ENCODE peak calls at places on chromosome 5, in ten cellular contexts. B is GM23338, T is tibial artery, D is ovary, F is stomach, A is right cardiac atrium, E is heart left ventricle, V is adrenal gland, Z is uterus, J is endothelial cell of umbilical vein. M is an unnamed sample.

GRCh38 chr5:111582962-111583669 is 70.8 kb upstream of the STARD4 start:
- DNase-seq in E (no peak), V (no peak), B (no peak), D (no peak), A (no peak), T (no peak), F (no peak), J (no peak), Z (no peak), M (no peak)

GRCh38 chr5:74624501-74624900 is 16.0 kb downstream of the ENC1 start:
- DNase-seq in B (no peak), A (no peak), E (no peak), Z (no peak), D (no peak), J (no peak), T (no peak), V (no peak), F (no peak), M (no peak)

GRCh38 chr5:114649878-114650277 is 288.0 kb downstream of the KCNN2 start:
- DNase-seq in F (no peak), Z (no peak), D (no peak), A (no peak), E (no peak), T (no peak), V (no peak), J (no peak), B (no peak), M (no peak)

GRCh38 chr5:154571325-154572035 is 93.5 kb upstream of the HAND1 start:
- DNase-seq in T (no peak), F (no peak), J (no peak), D (no peak), E (no peak), A (no peak), Z (no peak), V (no peak), B (peak; percentile 24), M (no peak)

GRCh38 chr5:147509041-147509709 is 693 bp downstream of the DPYSL3 start:
- DNase-seq in D (peak; percentile 56), V (no peak), B (peak; percentile 62), T (peak; percentile 69), J (no peak), E (peak; percentile 42), Z (peak; percentile 39), F (no peak), A (peak; percentile 66), M (peak; percentile 14)

GRCh38 chr5:158384535-158385421 is 525.8 kb upstream of the CLINT1 start:
- DNase-seq in E (no peak), T (no peak), Z (no peak), D (no peak), V (no peak), B (no peak), F (no peak), J (peak; percentile 79), A (no peak), M (no peak)

GRCh38 chr5:79229357-79230174 is 6.4 kb upstream of the JMY start:
- DNase-seq in F (no peak), T (no peak), E (no peak), A (no peak), Z (no peak), B (no peak), V (no peak), J (no peak), D (no peak), M (no peak)

GRCh38 chr5:112960861-112961504 is 15.6 kb upstream of the DCP2 start:
- DNase-seq in D (no peak), B (no peak), F (no peak), A (no peak), V (no peak), E (no peak), Z (no peak), J (no peak), T (no peak), M (no peak)

GRCh38 chr5:119318256-119318914 is 37.4 kb upstream of the TNFAIP8 start:
- DNase-seq in T (no peak), Z (no peak), B (no peak), J (no peak), V (peak; percentile 43), D (no peak), E (no peak), F (no peak), A (no peak), M (no peak)

GRCh38 chr5:167999182-167999581 is 292.3 kb upstream of the WWC1 start:
- DNase-seq in E (no peak), J (no peak), B (no peak), Z (no peak), D (no peak), V (no peak), T (no peak), F (no peak), A (no peak), M (no peak)

GRCh38 chr5:71013575-71013974 is 11.6 kb downstream of the NAIP start:
- DNase-seq in D (no peak), T (no peak), F (no peak), Z (no peak), J (peak; percentile 0), A (peak; percentile 9), B (peak; percentile 66), V (no peak), E (no peak), M (no peak)

DNA sequence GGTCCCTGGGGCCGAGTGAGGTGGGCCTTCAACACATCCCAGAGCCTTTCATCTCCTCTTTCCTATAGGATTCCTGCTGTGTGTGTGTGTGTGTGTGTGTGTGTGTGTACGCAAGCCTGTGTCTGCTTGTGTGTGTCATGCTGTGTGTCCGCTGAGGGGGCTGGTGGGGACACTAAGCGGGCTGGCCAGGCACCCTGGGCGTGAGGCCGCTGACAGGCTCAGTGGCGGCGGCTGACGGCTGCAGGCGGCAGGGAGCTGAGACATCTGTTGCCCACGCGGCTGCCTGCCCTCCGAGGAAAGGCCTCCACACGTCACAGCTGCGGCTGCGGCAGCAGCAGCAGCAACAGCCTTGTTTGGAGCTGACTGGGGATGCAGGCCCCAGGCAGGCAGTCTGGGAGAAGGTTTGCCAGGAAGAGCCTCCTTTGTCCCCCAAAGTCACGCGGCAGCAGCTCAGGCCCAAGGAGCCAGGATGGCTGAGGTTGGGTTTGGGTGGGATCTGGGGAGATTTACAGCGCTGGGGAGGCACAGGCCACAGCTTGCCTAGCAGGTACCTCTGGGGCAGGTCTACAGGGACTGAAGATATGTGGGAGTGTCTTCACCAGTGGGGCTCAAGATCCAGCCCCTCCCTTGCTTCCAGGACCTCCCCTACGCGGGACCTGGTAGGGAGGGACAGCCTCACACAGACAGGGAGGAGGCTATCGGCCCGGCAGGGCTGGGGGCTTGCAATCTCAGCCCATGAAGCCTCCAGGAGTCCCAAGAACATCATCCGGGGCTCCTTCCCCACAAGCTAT is 1.8 kb downstream of the PDLIM4 start:
- DNase-seq in Z (peak; percentile 76), A (peak; percentile 94), V (peak; percentile 8), T (peak; percentile 89), E (no peak), B (no peak), F (peak; percentile 16), J (peak; percentile 72), D (peak; percentile 83), M (peak; percentile 64)
- H3K4me1 ChIP-seq in Z (peaks cover 36% of the 10 kb centered on the region), A (peaks cover 51% of the 10 kb centered on the region), V (peaks cover 26% of the 10 kb centered on the region), T (no peaks in the 10 kb centered on the region), E (no peaks in the 10 kb centered on the region), B (peaks cover 17% of the 10 kb centered on the region), F (peaks cover 82% of the 10 kb centered on the region), J (peaks cover 60% of the 10 kb centered on the region), D (peaks cover 21% of the 10 kb centered on the region), M (peaks cover 31% of the 10 kb centered on the region)

GRCh38 chr5:62626534-62626933 is 47.9 kb downstream of the LRRC70 start:
- DNase-seq in Z (no peak), T (no peak), F (no peak), A (no peak), J (no peak), D (no peak), B (peak; percentile 39), E (no peak), V (no peak), M (no peak)
- H3K4me1 ChIP-seq in Z (no peaks in the 10 kb centered on the region), T (no peaks in the 10 kb centered on the region), F (no peaks in the 10 kb centered on the region), A (no peaks in the 10 kb centered on the region), J (no peaks in the 10 kb centered on the region), D (peaks cover 1% of the 10 kb centered on the region), B (peaks cover 28% of the 10 kb centered on the region), E (no peaks in the 10 kb centered on the region), V (no peaks in the 10 kb centered on the region), M (no peaks in the 10 kb centered on the region)

GRCh38 chr5:141846031-141846430 is 32.2 kb downstream of the PCDH1 start:
- DNase-seq in F (peak; percentile 40), E (peak; percentile 47), A (no peak), Z (no peak), D (no peak), J (no peak), V (no peak), B (peak; percentile 80), T (no peak), M (peak; percentile 40)

GRCh38 chr5:141841781-141842180 is 36.4 kb downstream of the PCDH1 start:
- DNase-seq in Z (no peak), J (no peak), A (no peak), E (no peak), T (peak; percentile 77), D (no peak), V (no peak), F (peak; percentile 88), B (no peak), M (no peak)

GRCh38 chr5:141845371-141845821 is 32.8 kb downstream of the PCDH1 start:
- DNase-seq in E (no peak), A (no peak), B (peak; percentile 91), D (no peak), T (no peak), J (no peak), Z (no peak), V (no peak), F (no peak), M (no peak)

GRCh38 chr5:141843156-141843927 is 34.9 kb downstream of the PCDH1 start:
- DNase-seq in F (peak; percentile 63), T (no peak), V (no peak), Z (no peak), B (peak; percentile 69), J (peak; percentile 64), A (no peak), D (no peak), E (no peak), M (no peak)

GRCh38 chr5:141844414-141845097 is 33.7 kb downstream of the PCDH1 start:
- DNase-seq in E (no peak), T (no peak), F (no peak), Z (no peak), D (no peak), J (no peak), B (no peak), V (no peak), A (no peak), M (no peak)
- H3K4me1 ChIP-seq in E (peaks cover 45% of the 10 kb centered on the region), T (no peaks in the 10 kb centered on the region), F (peaks cover 74% of the 10 kb centered on the region), Z (peaks cover 5% of the 10 kb centered on the region), D (peaks cover 3% of the 10 kb centered on the region), J (peaks cover 72% of the 10 kb centered on the region), B (peaks cover 88% of the 10 kb centered on the region), V (peaks cover 13% of the 10 kb centered on the region), A (peaks cover 16% of the 10 kb centered on the region), M (peaks cover 5% of the 10 kb centered on the region)

DNA sequence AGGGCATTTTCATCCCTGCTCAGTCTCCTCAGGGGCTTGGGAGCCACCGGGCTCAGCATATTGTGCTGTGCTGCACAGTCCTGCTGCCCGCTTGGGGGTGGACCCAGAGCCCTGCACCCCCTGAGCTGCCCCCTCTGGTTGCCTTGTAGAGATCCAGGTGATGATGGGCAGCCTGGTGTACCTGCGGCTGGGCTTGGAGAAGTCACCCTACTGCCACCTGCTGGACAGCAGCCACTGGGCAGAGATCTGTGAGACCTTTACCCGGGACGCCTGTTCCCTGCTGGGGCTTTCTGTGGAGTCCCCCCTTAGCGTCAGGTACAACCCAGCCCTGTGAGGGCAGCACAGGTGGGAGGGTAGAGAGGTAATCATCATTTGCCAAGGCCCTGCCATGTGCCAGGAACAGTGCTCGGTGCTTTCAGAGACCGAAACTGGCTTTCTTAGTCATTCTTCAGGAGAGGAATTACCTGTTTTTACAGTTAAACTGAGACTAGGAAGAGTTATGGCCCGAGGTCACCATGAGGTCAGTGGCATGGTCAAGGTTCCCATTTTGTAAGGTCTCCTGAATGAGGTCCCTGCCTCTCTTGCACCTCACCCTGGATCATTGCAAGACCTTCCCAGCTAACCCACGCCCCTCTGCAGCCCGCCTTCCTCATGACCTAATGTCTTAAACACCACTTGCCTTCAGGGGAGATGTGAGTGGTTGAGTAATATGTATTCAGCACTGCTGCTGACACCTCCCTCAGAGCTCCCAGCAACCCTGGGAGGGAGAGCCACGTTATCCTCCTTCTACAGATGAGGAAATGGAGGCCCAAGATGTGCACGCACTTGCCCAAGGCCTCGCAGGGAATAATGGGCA is 7.5 kb downstream of the NHP2 start:
- DNase-seq in B (peak; percentile 94), V (peak; percentile 70), Z (peak; percentile 39), A (peak; percentile 85), D (peak; percentile 47), T (no peak), E (peak; percentile 46), F (peak; percentile 84), J (peak; percentile 50), M (peak; percentile 75)
- H3K4me1 ChIP-seq in B (no peaks in the 10 kb centered on the region), V (peaks cover 5% of the 10 kb centered on the region), Z (no peaks in the 10 kb centered on the region), A (no peaks in the 10 kb centered on the region), D (no peaks in the 10 kb centered on the region), T (no peaks in the 10 kb centered on the region), E (no peaks in the 10 kb centered on the region), F (peaks cover 12% of the 10 kb centered on the region), J (no peaks in the 10 kb centered on the region), M (peaks cover 9% of the 10 kb centered on the region)

M was measured in testis.